ENCODE peak calls at places on chromosomes 2 and 18, in five cellular contexts. M is esophagus squamous epithelium; F is kidney glomerular epithelial cell; R is body of pancreas; E is activated CD8-positive, alpha-beta memory T cell treated with anti-CD3 and anti-CD28 coated beads for 24 hours. V is an unnamed sample.
A peak's percentile ranks its signal among the peaks of the same experiment; 100 is the strongest.

GRCh38 chr2:75175473-75175872 is 23.8 kb downstream of the TACR1 start:
- DNase-seq in R (no peak), F (no peak), M (no peak), E (no peak), V (no peak)

GRCh38 chr2:73981081-73981968 is 3.4 kb upstream of the TET3 start:
- DNase-seq in E (peak; percentile 74), M (no peak), F (no peak), R (peak; percentile 35), V (peak; percentile 65)

GRCh38 chr18:54388203-54389142 is 30.8 kb downstream of the C18orf54 start:
- DNase-seq in F (peak; percentile 88), M (no peak), E (no peak), R (peak; percentile 12), V (peak; percentile 66)

GRCh38 chr2:160522951-160523700 is 29.5 kb upstream of the RBMS1 start:
- DNase-seq in E (no peak), M (no peak), R (no peak), F (peak; percentile 17), V (no peak)

GRCh38 chr2:102245266-102246151 is 58.7 kb downstream of the IL1RL2 start:
- DNase-seq in E (peak; percentile 49), M (no peak), F (no peak), R (no peak), V (no peak)

GRCh38 chr2:85988914-85989270 is 100.1 kb upstream of the ST3GAL5 start:
- DNase-seq in F (no peak), M (no peak), E (no peak), R (no peak), V (peak; percentile 15)

GRCh38 chr18:75429975-75430374 is 2.5 kb upstream of the SMIM21 start:
- DNase-seq in R (no peak), E (no peak), F (no peak), M (no peak), V (no peak)

GRCh38 chr2:213199871-213200270 is 48.5 kb upstream of the IKZF2 start:
- DNase-seq in E (no peak), F (no peak), M (no peak), R (no peak), V (no peak)

GRCh38 chr18:80234398-80234797 is 12.9 kb downstream of the PARD6G start:
- DNase-seq in R (no peak), M (no peak), F (no peak), E (no peak), V (no peak)

GRCh38 chr2:11270891-11271290 is 73.5 kb downstream of the ROCK2 start:
- DNase-seq in M (no peak), R (no peak), E (no peak), F (no peak), V (no peak)

GRCh38 chr2:30987611-30988010 is 150.6 kb downstream of the GALNT14 start:
- DNase-seq in M (no peak), R (no peak), E (no peak), F (no peak), V (no peak)

GRCh38 chr18:42030586-42031182 is 75.7 kb downstream of the PIK3C3 start:
- DNase-seq in F (no peak), R (no peak), E (no peak), M (no peak), V (no peak)

GRCh38 chr2:105238664-105239240 is 2.8 kb upstream of the GPR45 start:
- DNase-seq in M (no peak), R (no peak), F (peak; percentile 87), E (no peak), V (no peak)

GRCh38 chr18:74506405-74507119 is 10.4 kb downstream of the CNDP2 start:
- DNase-seq in F (no peak), M (no peak), R (peak; percentile 16), E (no peak), V (no peak)

GRCh38 chr18:68314403-68314802 is 400.5 kb downstream of the TMX3 start:
- DNase-seq in F (no peak), R (no peak), M (no peak), E (no peak), V (no peak)

GRCh38 chr2:151760139-151760650 is 25.9 kb upstream of the NEB start:
- DNase-seq in F (peak; percentile 1), E (no peak), R (no peak), M (no peak), V (no peak)

GRCh38 chr2:27184115-27184514 is 27.7 kb upstream of the ATRAID start:
- DNase-seq in R (no peak), M (no peak), F (no peak), E (no peak), V (no peak)

GRCh38 chr2:67137699-67138098 is 259.4 kb upstream of the ETAA1 start:
- DNase-seq in E (no peak), F (no peak), M (no peak), R (no peak), V (no peak)

GRCh38 chr2:98607104-98607503 is 1.2 kb downstream of the COA5 start:
- DNase-seq in R (no peak), M (no peak), F (no peak), E (no peak), V (no peak)

GRCh38 chr2:163191372-163191771 is 352.8 kb upstream of the KCNH7 start:
- DNase-seq in M (no peak), F (peak; percentile 39), R (peak; percentile 13), E (no peak), V (no peak)

GRCh38 chr2:124320072-124320471 is 295.0 kb downstream of the CNTNAP5 start:
- DNase-seq in E (no peak), R (no peak), F (no peak), M (no peak), V (no peak)

V was measured in colonic mucosa.